ENCODE peak calls at places on chromosomes 1 and 21, in eight cellular contexts. D is LHCN-M2; P is activated CD4-positive, alpha-beta T cell treated with anti-CD3 and anti-CD28 coated beads, Interleukin-2, amount 50 U/mL, for 24 hours; S is fibroblast of pulmonary artery; E is GM19239; A is foreskin fibroblast; L is posterior vena cava; J is NCI-H748 treated with DMSO at 0.1 percent for 48 hours. V is an unnamed sample.

GRCh38 chr1:24935196-24935526 is 5.1 kb upstream of the RUNX3 start:
- DNase-seq in J (no peak), P (no peak), D (no peak), E (no peak), A (no peak), S (no peak), L (no peak), V (no peak)

GRCh38 chr21:45228171-45228641 is 59.5 kb downstream of the POFUT2 start:
- DNase-seq in L (no peak), D (peak), A (peak), P (peak), S (peak), E (no peak), J (no peak), V (peak)

GRCh38 chr1:117638141-117638540 is 32.3 kb downstream of the TENT5C start:
- DNase-seq in L (no peak), A (no peak), D (no peak), P (no peak), E (no peak), S (no peak), J (no peak), V (no peak)

GRCh38 chr1:160855181-160855981 is 7.3 kb downstream of the CD244 start:
- DNase-seq in A (no peak), D (no peak), S (no peak), J (no peak), E (peak), L (no peak), P (no peak), V (no peak)

GRCh38 chr1:85128296-85128695 is 72.5 kb downstream of the SYDE2 start:
- DNase-seq in J (no peak), P (no peak), S (no peak), A (no peak), L (no peak), E (no peak), D (no peak), V (no peak)

GRCh38 chr1:181135462-181135781 is 46.9 kb downstream of the IER5 start:
- DNase-seq in J (no peak), S (no peak), P (no peak), L (peak), A (peak), D (peak), E (no peak), V (peak)

GRCh38 chr21:20527691-20528090 is 470.5 kb upstream of the NCAM2 start:
- DNase-seq in S (no peak), J (no peak), L (no peak), D (no peak), E (no peak), A (no peak), P (no peak), V (no peak)

GRCh38 chr21:41562101-41563000 is 54.4 kb upstream of the TMPRSS2 start:
- DNase-seq in L (no peak), P (no peak), D (peak), A (peak), J (no peak), S (no peak), E (no peak), V (no peak)

GRCh38 chr1:95406279-95406678 is 172.3 kb downstream of the RWDD3 start:
- DNase-seq in L (no peak), J (no peak), D (no peak), A (no peak), E (no peak), P (no peak), S (no peak), V (no peak)

GRCh38 chr1:211327341-211327921 is 798 bp downstream of the TRAF5 start:
- DNase-seq in J (no peak), P (peak), S (peak), A (peak), D (peak), L (no peak), E (no peak), V (peak)

GRCh38 chr1:209433649-209434031 is 149.9 kb upstream of the CAMK1G start:
- DNase-seq in S (no peak), J (no peak), D (peak), L (no peak), P (no peak), E (no peak), A (no peak), V (no peak)

V was measured in brain microvascular endothelial cell.